ENCODE peak calls at places on chromosomes 4 and X, in eight cellular contexts. A is stimulated activated CD4-positive, alpha-beta T cell treated with anti-CD3 and anti-CD28 coated beads, Interleukin-12 subunit alpha, Interleukin-12 subunit beta, amount 100 ng/mL, for 24 hours; H is NCI-H345; B is cortex of kidney; D is PC-3; F is RPMI7951; L is head of caudate nucleus; U is upper lobe of left lung. Q is an unnamed sample.

GRCh38 chr4:56575820-56576429 is 70.3 kb downstream of the ARL9 start:
- DNase-seq in F (peak; percentile 24), B (no peak), A (no peak), H (no peak), L (no peak), D (peak; percentile 67), U (no peak), Q (peak; percentile 4)

GRCh38 chrX:31209005-31209612 is 137.3 kb upstream of the FTHL17 start:
- DNase-seq in L (no peak), A (no peak), F (no peak), D (no peak), B (no peak), H (peak; percentile 43), U (no peak), Q (no peak)

GRCh38 chr4:122733805-122734155 is 1.3 kb downstream of the BBS12 start:
- DNase-seq in F (no peak), U (no peak), L (no peak), D (no peak), B (no peak), A (no peak), H (no peak), Q (peak; percentile 4)

GRCh38 chr4:6509587-6509986 is 37.2 kb upstream of the PPP2R2C start:
- DNase-seq in F (no peak), H (no peak), D (peak; percentile 35), L (peak; percentile 50), B (no peak), A (no peak), U (no peak), Q (no peak)

GRCh38 chr4:45795165-45795564 is 328.7 kb downstream of the GABRG1 start:
- DNase-seq in L (no peak), B (no peak), F (no peak), A (no peak), D (no peak), U (no peak), H (no peak), Q (no peak)

GRCh38 chr4:37463033-37463432 is 218.5 kb downstream of the NWD2 start:
- DNase-seq in U (no peak), F (no peak), L (no peak), A (no peak), B (no peak), D (no peak), H (no peak), Q (no peak)

GRCh38 chrX:11899091-11899490 is 141.1 kb downstream of the MSL3 start:
- DNase-seq in U (no peak), F (peak; percentile 67), B (no peak), A (no peak), L (no peak), D (peak; percentile 91), H (no peak), Q (no peak)

GRCh38 chr4:157223446-157223845 is 2.9 kb downstream of the GRIA2 start:
- DNase-seq in B (no peak), A (no peak), H (no peak), U (no peak), L (no peak), F (no peak), D (no peak), Q (peak; percentile 29)

GRCh38 chr4:48913346-48913745 is 6.8 kb upstream of the OCIAD2 start:
- DNase-seq in F (peak; percentile 93), A (no peak), H (no peak), U (no peak), L (no peak), D (peak; percentile 84), B (no peak), Q (no peak)

GRCh38 chrX:153064061-153064460 is 7.8 kb downstream of the PNMA3 start:
- DNase-seq in L (no peak), H (no peak), A (no peak), B (no peak), U (no peak), D (no peak), F (no peak), Q (no peak)

GRCh38 chr4:23909671-23910070 is 19.8 kb upstream of the PPARGC1A start:
- DNase-seq in D (peak; percentile 2), B (no peak), F (no peak), H (no peak), A (no peak), L (no peak), U (no peak), Q (no peak)

GRCh38 chr4:129014566-129015509 is 78.5 kb downstream of the SCLT1 start:
- DNase-seq in A (no peak), D (no peak), B (no peak), U (no peak), F (no peak), L (no peak), H (no peak), Q (no peak)

GRCh38 chr4:64935469-64936001 is 526.3 kb upstream of the TECRL start:
- DNase-seq in U (no peak), H (no peak), D (no peak), B (no peak), A (no peak), F (no peak), L (no peak), Q (no peak)

GRCh38 chrX:39654952-39655351 is 442.8 kb downstream of the BCOR start:
- DNase-seq in L (no peak), B (no peak), F (no peak), H (no peak), A (no peak), U (no peak), D (no peak), Q (no peak)

GRCh38 chrX:49192722-49193328 is 6.7 kb upstream of the PRICKLE3 start:
- DNase-seq in L (peak; percentile 12), B (no peak), A (no peak), H (peak; percentile 22), F (peak; percentile 31), U (no peak), D (peak; percentile 41), Q (no peak)

GRCh38 chr4:131381055-131381454 is 1768.0 kb upstream of the PCDH10 start:
- DNase-seq in H (no peak), B (no peak), D (no peak), U (no peak), A (no peak), F (no peak), L (no peak), Q (no peak)

GRCh38 chr4:141858437-141858836 is 222.1 kb downstream of the IL15 start:
- DNase-seq in B (no peak), L (no peak), H (no peak), U (no peak), A (no peak), D (peak; percentile 76), F (no peak), Q (no peak)

GRCh38 chr4:15001248-15001824 is 945 bp upstream of the CPEB2 start:
- DNase-seq in H (peak; percentile 73), F (peak; percentile 81), D (peak; percentile 53), U (peak; percentile 75), B (no peak), L (peak; percentile 77), A (peak; percentile 25), Q (no peak)

GRCh38 chr4:22338806-22339205 is 177.1 kb downstream of the ADGRA3 start:
- DNase-seq in U (no peak), D (no peak), L (no peak), A (no peak), B (no peak), H (no peak), F (no peak), Q (peak; percentile 18)

GRCh38 chr4:7037425-7037824 is 5.7 kb upstream of the TADA2B start:
- DNase-seq in L (no peak), D (no peak), B (no peak), H (no peak), U (no peak), F (no peak), A (no peak), Q (no peak)

GRCh38 chr4:7803992-7804758 is 135.5 kb downstream of the AFAP1 start:
- DNase-seq in U (peak; percentile 86), A (peak; percentile 65), H (peak; percentile 44), D (peak; percentile 77), L (peak; percentile 84), F (peak; percentile 57), B (no peak), Q (peak; percentile 43)

GRCh38 chrX:16215660-16216059 is 48.4 kb downstream of the MAGEB17 start:
- DNase-seq in D (no peak), U (no peak), B (no peak), H (no peak), F (no peak), A (no peak), L (no peak), Q (no peak)

GRCh38 chr4:173782660-173783059 is 252.6 kb upstream of the HAND2 start:
- DNase-seq in D (no peak), F (no peak), L (no peak), A (no peak), B (no peak), H (no peak), U (no peak), Q (peak; percentile 61)

GRCh38 chr4:66048861-66049260 is 378.6 kb upstream of the EPHA5 start:
- DNase-seq in D (no peak), A (no peak), B (no peak), U (no peak), H (no peak), L (no peak), F (no peak), Q (no peak)

GRCh38 chr4:15420642-15421041 is 7.2 kb upstream of the C1QTNF7 start:
- DNase-seq in F (peak; percentile 87), H (no peak), L (peak; percentile 24), D (no peak), U (no peak), A (no peak), B (no peak), Q (no peak)

GRCh38 chr4:120057416-120057815 is 9.2 kb downstream of the MAD2L1 start:
- DNase-seq in D (no peak), U (no peak), L (no peak), B (no peak), H (no peak), A (no peak), F (no peak), Q (no peak)

GRCh38 chrX:17046478-17047097 is 100.1 kb downstream of the REPS2 start:
- DNase-seq in U (peak; percentile 62), H (peak; percentile 69), F (peak; percentile 53), D (peak; percentile 77), A (no peak), B (no peak), L (peak; percentile 45), Q (peak; percentile 53)

GRCh38 chr4:73662709-73663546 is 42.7 kb upstream of the RASSF6 start:
- DNase-seq in L (no peak), A (no peak), U (no peak), F (peak; percentile 66), D (peak; percentile 91), H (peak; percentile 12), B (no peak), Q (peak; percentile 35)

GRCh38 chr4:13527983-13528822 is 16.1 kb downstream of the NKX3-2 start:
- DNase-seq in H (peak; percentile 4), D (no peak), A (no peak), U (no peak), B (no peak), L (no peak), F (no peak), Q (peak; percentile 4)

GRCh38 chrX:116872931-116873330 is 410.2 kb upstream of the CT83 start:
- DNase-seq in L (no peak), F (no peak), B (no peak), H (no peak), U (no peak), A (no peak), D (no peak), Q (no peak)

GRCh38 chrX:44253573-44253942 is 89.9 kb downstream of the EFHC2 start:
- DNase-seq in B (no peak), A (no peak), D (no peak), F (no peak), U (no peak), H (no peak), L (no peak), Q (no peak)

GRCh38 chr4:54440394-54441223 is 211.5 kb downstream of the PDGFRA start:
- DNase-seq in B (no peak), U (no peak), A (no peak), H (no peak), F (peak; percentile 44), D (peak; percentile 66), L (peak; percentile 47), Q (no peak)

GRCh38 chr4:166675411-166675810 is 558.9 kb downstream of the SPOCK3 start:
- DNase-seq in D (peak; percentile 56), L (no peak), A (no peak), H (no peak), F (peak; percentile 66), U (no peak), B (no peak), Q (no peak)

GRCh38 chrX:148372925-148373324 is 127.5 kb upstream of the AFF2 start:
- DNase-seq in D (no peak), H (no peak), U (no peak), A (no peak), F (no peak), L (no peak), B (no peak), Q (no peak)

Q was measured in DMS79 treated with DMSO at 0.1 percent for 48 hours.